ENCODE peak calls at places on chromosomes 1 and 21, in four cellular contexts. One of them, this sample, is unnamed.

GRCh38 chr21:45147473-45148315 is 73.3 kb downstream of the ADARB1 start:
- DNase-seq in HAP-1: no peak
- DNase-seq in sigmoid colon: peak; percentile 50
- DNase-seq in body of pancreas: no peak
- DNase-seq in this sample: no peak

GRCh38 chr1:10105484-10105883 is 72.7 kb downstream of the UBE4B start:
- DNase-seq in HAP-1: no peak
- DNase-seq in body of pancreas: no peak
- DNase-seq in sigmoid colon: no peak
- DNase-seq in this sample: no peak

GRCh38 chr1:147669475-147670318 is 627 bp downstream of the ACP6 start:
- DNase-seq in sigmoid colon: peak; percentile 73
- DNase-seq in HAP-1: peak; percentile 64
- DNase-seq in body of pancreas: peak; percentile 56
- DNase-seq in this sample: peak; percentile 82

GRCh38 chr1:15100369-15101111 is 53.0 kb upstream of the TMEM51 start:
- DNase-seq in body of pancreas: peak; percentile 63
- DNase-seq in sigmoid colon: no peak
- DNase-seq in HAP-1: peak; percentile 69
- DNase-seq in this sample: no peak

GRCh38 chr1:202664083-202664482 is 46.2 kb downstream of the SYT2 start:
- DNase-seq in HAP-1: no peak
- DNase-seq in body of pancreas: no peak
- DNase-seq in sigmoid colon: no peak
- DNase-seq in this sample: no peak

GRCh38 chr1:1842360-1843146 is 48.3 kb downstream of the GNB1 start:
- DNase-seq in sigmoid colon: peak; percentile 62
- DNase-seq in body of pancreas: no peak
- DNase-seq in HAP-1: no peak
- DNase-seq in this sample: no peak

GRCh38 chr1:227778401-227778947 is 37.0 kb upstream of the PRSS38 start:
- DNase-seq in sigmoid colon: peak; percentile 59
- DNase-seq in HAP-1: no peak
- DNase-seq in body of pancreas: peak; percentile 1
- DNase-seq in this sample: peak; percentile 54

GRCh38 chr1:214397497-214397896 is 116.5 kb downstream of the SMYD2 start:
- DNase-seq in sigmoid colon: no peak
- DNase-seq in HAP-1: no peak
- DNase-seq in body of pancreas: no peak
- DNase-seq in this sample: no peak

GRCh38 chr21:35326677-35327076 is 277.6 kb upstream of the RUNX1 start:
- DNase-seq in body of pancreas: no peak
- DNase-seq in HAP-1: no peak
- DNase-seq in sigmoid colon: no peak
- DNase-seq in this sample: no peak

GRCh38 chr1:33260435-33260980 is 4.2 kb downstream of the ZNF362 start:
- DNase-seq in sigmoid colon: no peak
- DNase-seq in body of pancreas: no peak
- DNase-seq in HAP-1: no peak
- DNase-seq in this sample: no peak

DNA sequence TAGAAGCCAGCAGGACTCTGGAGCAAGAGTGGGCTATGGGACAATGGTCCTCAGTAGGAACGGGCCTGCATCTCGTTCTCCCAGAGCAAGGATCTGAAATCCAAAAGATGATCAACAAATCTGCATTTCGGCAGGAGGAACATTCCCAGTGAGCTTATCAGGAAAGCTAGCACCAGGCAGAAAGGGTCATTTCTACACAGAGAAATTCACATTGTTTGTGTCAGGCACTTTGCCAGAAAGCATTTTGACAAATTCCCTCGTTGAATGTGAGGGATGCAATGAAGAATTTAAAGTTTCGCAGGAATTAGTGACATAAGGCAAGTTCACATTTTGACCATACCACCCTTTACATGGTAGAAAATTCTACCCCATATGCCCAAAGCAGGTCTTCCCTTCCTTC is 31.6 kb upstream of the ETS2 start:
- DNase-seq in sigmoid colon: no peak
- DNase-seq in body of pancreas: no peak
- DNase-seq in HAP-1: no peak
- DNase-seq in this sample: no peak
- H3K4me1 ChIP-seq in sigmoid colon: peaks cover 19% of the 10 kb centered on the region
- H3K4me1 ChIP-seq in body of pancreas: peaks cover 4% of the 10 kb centered on the region
- H3K4me1 ChIP-seq in HAP-1: no peaks in the 10 kb centered on the region
- H3K4me1 ChIP-seq in this sample: peaks cover 13% of the 10 kb centered on the region

GRCh38 chr1:4628992-4629391 is 25.4 kb upstream of the AJAP1 start:
- DNase-seq in HAP-1: no peak
- DNase-seq in body of pancreas: no peak
- DNase-seq in sigmoid colon: no peak
- DNase-seq in this sample: no peak
- H3K9me3 ChIP-seq in HAP-1: no peaks in the 10 kb centered on the region
- H3K9me3 ChIP-seq in body of pancreas: no peaks in the 10 kb centered on the region
- H3K9me3 ChIP-seq in sigmoid colon: no peaks in the 10 kb centered on the region
- H3K9me3 ChIP-seq in this sample: no peaks in the 10 kb centered on the region

DNA sequence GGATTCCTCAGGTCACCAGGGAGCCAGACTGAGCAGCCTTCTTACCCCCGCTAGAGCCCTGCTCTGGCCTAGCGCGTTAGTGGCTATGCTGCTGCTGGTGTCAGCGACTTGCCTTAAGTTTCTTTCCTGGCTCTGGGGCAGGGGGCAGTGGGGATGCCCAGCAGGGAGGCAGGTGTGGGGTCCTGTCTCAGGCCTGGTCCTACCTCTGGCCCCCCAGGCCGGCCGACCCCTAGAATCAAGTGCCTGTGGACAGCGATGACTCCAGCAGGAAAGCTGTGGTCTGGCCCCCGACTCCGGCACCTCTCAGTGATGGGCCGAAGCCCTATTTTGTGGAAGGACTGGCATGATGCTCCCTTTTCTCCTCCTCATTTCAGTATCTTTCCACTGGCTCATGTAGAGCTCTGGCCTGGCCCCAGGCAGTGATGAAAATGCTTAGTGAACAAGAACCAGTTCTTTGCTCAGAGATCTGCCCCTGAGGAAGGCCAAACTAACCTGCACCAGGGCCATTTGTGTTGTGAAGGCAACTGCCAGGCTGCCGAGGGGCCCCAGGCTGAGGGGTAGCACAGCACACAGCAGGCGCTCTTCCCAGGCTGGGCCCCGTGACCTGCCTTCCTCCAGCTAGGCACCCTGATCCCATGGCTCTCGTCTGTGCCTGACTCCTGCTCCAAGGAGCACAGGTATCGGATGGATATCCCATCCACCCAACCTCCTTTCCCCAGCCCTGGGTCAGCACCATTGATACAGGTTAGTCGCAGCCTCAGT is 23.7 kb downstream of the MRPL37 start:
- DNase-seq in HAP-1: no peak
- DNase-seq in sigmoid colon: no peak
- DNase-seq in body of pancreas: no peak
- DNase-seq in this sample: no peak
- H3K4me1 ChIP-seq in HAP-1: no peaks in the 10 kb centered on the region
- H3K4me1 ChIP-seq in sigmoid colon: peaks cover 40% of the 10 kb centered on the region
- H3K4me1 ChIP-seq in body of pancreas: peaks cover 32% of the 10 kb centered on the region
- H3K4me1 ChIP-seq in this sample: peaks cover 21% of the 10 kb centered on the region

GRCh38 chr1:118989006-118989736 is 1.0 kb upstream of the TBX15 start:
- DNase-seq in body of pancreas: no peak
- DNase-seq in HAP-1: no peak
- DNase-seq in sigmoid colon: no peak
- DNase-seq in this sample: no peak

GRCh38 chr1:118991448-118991847 is 3.3 kb upstream of the TBX15 start:
- DNase-seq in HAP-1: no peak
- DNase-seq in sigmoid colon: no peak
- DNase-seq in body of pancreas: no peak
- DNase-seq in this sample: no peak

GRCh38 chr1:118990513-118991131 is 2.5 kb upstream of the TBX15 start:
- DNase-seq in body of pancreas: no peak
- DNase-seq in sigmoid colon: no peak
- DNase-seq in HAP-1: no peak
- DNase-seq in this sample: no peak

GRCh38 chr1:118988186-118989005 is at the start of gene TBX15:
- DNase-seq in sigmoid colon: no peak
- DNase-seq in body of pancreas: no peak
- DNase-seq in HAP-1: no peak
- DNase-seq in this sample: no peak

GRCh38 chr1:118989878-118990378 is 1.8 kb upstream of the TBX15 start:
- DNase-seq in body of pancreas: no peak
- DNase-seq in sigmoid colon: no peak
- DNase-seq in HAP-1: no peak
- DNase-seq in this sample: no peak
- H3K9me3 ChIP-seq in body of pancreas: no peaks in the 10 kb centered on the region
- H3K9me3 ChIP-seq in sigmoid colon: peaks cover 2% of the 10 kb centered on the region
- H3K9me3 ChIP-seq in HAP-1: no peaks in the 10 kb centered on the region
- H3K9me3 ChIP-seq in this sample: no peaks in the 10 kb centered on the region

GRCh38 chr1:3518756-3519155 is 64.3 kb downstream of the ARHGEF16 start:
- DNase-seq in sigmoid colon: no peak
- DNase-seq in body of pancreas: no peak
- DNase-seq in HAP-1: no peak
- DNase-seq in this sample: no peak
- H3K4me1 ChIP-seq in sigmoid colon: peaks cover 15% of the 10 kb centered on the region
- H3K4me1 ChIP-seq in body of pancreas: no peaks in the 10 kb centered on the region
- H3K4me1 ChIP-seq in HAP-1: no peaks in the 10 kb centered on the region
- H3K4me1 ChIP-seq in this sample: no peaks in the 10 kb centered on the region

DNA sequence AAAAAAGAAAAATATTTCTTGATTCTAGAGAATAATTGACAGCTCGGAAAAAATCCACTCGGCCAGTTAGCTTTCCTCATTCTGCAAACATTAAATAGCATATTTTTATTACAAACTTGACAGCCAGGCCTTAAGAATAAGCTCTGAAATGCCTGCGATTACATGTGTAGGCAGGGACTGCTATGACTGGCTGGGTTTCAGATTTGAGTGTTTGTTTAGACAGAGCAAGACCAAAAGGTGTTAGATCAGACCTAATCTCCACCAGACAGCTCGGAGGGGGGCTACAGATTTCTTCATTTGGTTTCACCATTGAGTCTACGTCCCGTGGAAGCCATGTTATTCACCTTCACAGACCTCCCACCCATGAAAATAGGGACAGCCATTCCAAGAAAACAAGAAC is 192.1 kb upstream of the ADAMTS5 start:
- DNase-seq in HAP-1: no peak
- DNase-seq in body of pancreas: no peak
- DNase-seq in sigmoid colon: no peak
- DNase-seq in this sample: no peak
- H3K9me3 ChIP-seq in HAP-1: no peaks in the 10 kb centered on the region
- H3K9me3 ChIP-seq in body of pancreas: no peaks in the 10 kb centered on the region
- H3K9me3 ChIP-seq in sigmoid colon: no peaks in the 10 kb centered on the region
- H3K9me3 ChIP-seq in this sample: no peaks in the 10 kb centered on the region

GRCh38 chr21:33230518-33231324 is 983 bp downstream of the IFNAR2 start:
- DNase-seq in HAP-1: peak; percentile 74
- DNase-seq in sigmoid colon: peak; percentile 76
- DNase-seq in body of pancreas: peak; percentile 50
- DNase-seq in this sample: peak; percentile 76

GRCh38 chr21:33234618-33235520 is 5.1 kb downstream of the IFNAR2 start:
- DNase-seq in body of pancreas: no peak
- DNase-seq in HAP-1: no peak
- DNase-seq in sigmoid colon: no peak
- DNase-seq in this sample: no peak

GRCh38 chr21:33229776-33230517 is at the start of gene IFNAR2:
- DNase-seq in body of pancreas: peak; percentile 72
- DNase-seq in HAP-1: peak; percentile 88
- DNase-seq in sigmoid colon: peak; percentile 78
- DNase-seq in this sample: peak; percentile 90

GRCh38 chr21:33231526-33231925 is 1.8 kb downstream of the IFNAR2 start:
- DNase-seq in HAP-1: no peak
- DNase-seq in sigmoid colon: no peak
- DNase-seq in body of pancreas: no peak
- DNase-seq in this sample: no peak

DNA sequence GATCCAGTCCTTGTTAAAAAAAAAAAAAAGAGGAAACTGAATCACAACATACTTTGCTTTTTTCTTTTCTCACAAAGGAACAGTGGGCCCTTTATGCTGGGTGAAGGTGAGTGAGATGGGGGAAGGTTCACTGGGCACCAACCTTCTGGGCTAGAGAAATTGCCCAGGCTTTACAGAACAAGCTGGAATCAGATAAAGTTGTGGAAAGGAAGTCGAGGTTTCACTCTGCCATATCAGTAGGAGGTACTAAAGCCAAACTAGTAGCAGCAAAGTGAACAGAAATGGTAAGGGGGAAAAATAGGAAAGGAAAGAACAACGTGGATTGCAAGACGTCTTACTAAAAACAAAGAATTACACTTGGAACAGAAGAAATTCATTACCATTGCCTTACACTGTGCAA is 2.9 kb downstream of the IFNAR2 start:
- DNase-seq in body of pancreas: no peak
- DNase-seq in sigmoid colon: no peak
- DNase-seq in HAP-1: no peak
- DNase-seq in this sample: no peak
- H3K4me1 ChIP-seq in body of pancreas: peaks cover 23% of the 10 kb centered on the region
- H3K4me1 ChIP-seq in sigmoid colon: peaks cover 24% of the 10 kb centered on the region
- H3K4me1 ChIP-seq in HAP-1: peaks cover 18% of the 10 kb centered on the region
- H3K4me1 ChIP-seq in this sample: peaks cover 28% of the 10 kb centered on the region

DNA sequence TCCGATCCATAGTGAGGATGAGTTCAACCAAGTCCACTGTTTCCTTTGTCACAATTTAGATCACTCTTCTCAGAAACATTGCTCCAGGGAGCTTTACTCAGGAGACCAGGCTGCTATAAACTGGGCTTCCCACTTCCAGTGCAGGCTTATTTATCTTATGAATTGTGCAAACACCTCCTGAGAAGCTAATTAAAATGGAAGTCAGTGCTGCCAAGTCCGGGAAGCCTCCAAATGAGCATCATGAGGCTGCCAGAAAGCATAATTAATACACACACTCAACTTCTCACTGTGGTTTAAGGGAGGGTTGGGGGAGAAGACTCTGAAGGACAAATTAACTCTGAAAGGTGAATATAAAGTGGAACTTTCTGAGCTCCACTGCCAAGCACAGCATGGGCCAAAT is 145.0 kb upstream of the SGIP1 start:
- DNase-seq in HAP-1: no peak
- DNase-seq in body of pancreas: no peak
- DNase-seq in sigmoid colon: no peak
- DNase-seq in this sample: no peak
- H3K9me3 ChIP-seq in HAP-1: peaks cover 9% of the 10 kb centered on the region
- H3K9me3 ChIP-seq in body of pancreas: no peaks in the 10 kb centered on the region
- H3K9me3 ChIP-seq in sigmoid colon: no peaks in the 10 kb centered on the region
- H3K9me3 ChIP-seq in this sample: no peaks in the 10 kb centered on the region

DNA sequence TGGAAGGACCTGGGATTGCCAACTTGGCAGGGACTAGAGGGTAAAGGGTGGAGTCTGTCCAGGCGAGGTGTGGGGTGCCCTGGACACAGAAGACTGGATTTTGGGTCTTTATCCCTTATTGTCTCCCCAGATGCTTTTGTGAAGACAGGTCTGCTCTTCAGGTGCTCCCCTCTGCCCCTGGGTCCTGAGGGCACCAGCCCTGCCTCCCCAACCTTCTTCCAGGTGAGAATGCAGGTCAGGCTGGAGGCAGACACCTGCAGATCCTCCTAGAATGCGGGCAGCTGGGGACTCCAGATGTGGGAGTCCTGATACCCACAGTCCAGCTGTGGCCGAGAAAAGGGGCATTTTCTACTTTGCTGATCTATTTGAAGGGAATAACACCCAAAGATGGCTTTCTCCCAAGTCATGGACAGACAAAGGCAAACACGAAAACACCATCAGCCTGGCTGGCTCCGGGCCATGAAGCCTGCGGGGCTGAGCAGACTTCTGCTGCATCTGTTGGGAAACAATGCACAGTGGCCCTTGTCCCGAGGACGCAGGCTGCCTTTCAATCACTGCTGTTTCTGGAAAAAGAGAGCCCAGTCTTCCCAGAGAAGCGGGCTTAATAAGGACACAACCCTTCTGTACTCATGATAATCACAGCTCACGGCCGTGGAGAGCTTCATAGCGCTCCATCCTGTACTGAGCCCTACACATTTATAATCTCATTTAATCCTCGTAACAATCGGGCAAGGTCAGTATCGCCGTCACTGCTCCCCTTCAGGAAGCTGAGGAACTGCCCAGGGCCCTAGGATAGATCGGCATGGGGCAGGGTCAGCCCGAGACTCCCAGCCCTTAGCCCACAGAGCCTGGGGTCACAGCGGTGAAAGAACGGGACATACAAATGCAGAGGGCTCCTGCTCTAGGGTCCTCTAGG is 62.0 kb upstream of the ABCG1 start:
- DNase-seq in HAP-1: peak; percentile 41
- DNase-seq in body of pancreas: no peak
- DNase-seq in sigmoid colon: no peak
- DNase-seq in this sample: peak; percentile 61
- H3K4me1 ChIP-seq in HAP-1: no peaks in the 10 kb centered on the region
- H3K4me1 ChIP-seq in body of pancreas: no peaks in the 10 kb centered on the region
- H3K4me1 ChIP-seq in sigmoid colon: peaks cover 6% of the 10 kb centered on the region
- H3K4me1 ChIP-seq in this sample: peaks cover 5% of the 10 kb centered on the region

This sample was measured in upper lobe of right lung.